ENCODE peak calls at places on chromosome 11, in nine cellular contexts. V, P, Z, Y, E, Q, W, J and U are unnamed samples.

GRCh38 chr11:67585911-67586310 is 2.3 kb downstream of the GSTP1 start:
- DNase-seq in J (no peak), Y (no peak), Z (no peak), V (no peak), E (no peak), W (no peak), P (no peak), Q (no peak), U (no peak)

GRCh38 chr11:122146475-122146874 is 30.5 kb upstream of the BLID start:
- DNase-seq in W (peak), V (no peak), Z (no peak), Q (no peak), J (no peak), E (no peak), P (no peak), Y (no peak), U (no peak)

GRCh38 chr11:129372609-129373488 is 2.8 kb upstream of the BARX2 start:
- DNase-seq in E (peak), Q (no peak), P (no peak), Z (no peak), Y (no peak), J (no peak), W (no peak), V (no peak), U (no peak)

GRCh38 chr11:63017306-63017974 is 1.8 kb upstream of the SLC22A8 start:
- DNase-seq in W (no peak), V (no peak), Q (no peak), Z (no peak), J (no peak), E (no peak), Y (no peak), P (no peak), U (no peak)

GRCh38 chr11:20193307-20193706 is 33.0 kb upstream of the DBX1 start:
- DNase-seq in Y (no peak), P (no peak), J (no peak), Q (no peak), V (no peak), W (no peak), Z (no peak), E (no peak), U (no peak)

GRCh38 chr11:74142624-74143023 is 28.2 kb downstream of the C2CD3 start:
- DNase-seq in V (no peak), E (no peak), P (no peak), J (no peak), W (peak), Z (peak), Q (no peak), Y (no peak), U (no peak)

GRCh38 chr11:66121453-66121852 is 51.4 kb downstream of the PACS1 start:
- DNase-seq in W (no peak), V (no peak), Q (no peak), J (no peak), Y (no peak), E (no peak), P (no peak), Z (no peak), U (no peak)

GRCh38 chr11:110856993-110857812 is 145.0 kb upstream of the ARHGAP20 start:
- DNase-seq in Q (no peak), J (peak), V (no peak), Y (peak), E (no peak), Z (peak), P (no peak), W (no peak), U (no peak)

GRCh38 chr11:112752563-112752962 is 208.7 kb upstream of the NCAM1 start:
- DNase-seq in P (no peak), Y (no peak), Z (no peak), Q (no peak), E (no peak), V (no peak), J (no peak), W (no peak), U (no peak)

GRCh38 chr11:91857194-91857593 is 367.4 kb upstream of the FAT3 start:
- DNase-seq in V (no peak), Z (no peak), Y (no peak), W (peak), J (peak), P (no peak), Q (no peak), E (no peak), U (no peak)

GRCh38 chr11:120326228-120326627 is 1.1 kb downstream of the TLCD5 start:
- DNase-seq in V (no peak), Y (no peak), W (no peak), J (peak), P (no peak), E (no peak), Z (peak), Q (no peak), U (no peak)

GRCh38 chr11:1888811-1889526 is 2.7 kb downstream of the PRR33 start:
- DNase-seq in P (no peak), J (no peak), W (no peak), V (no peak), Y (no peak), E (peak), Z (no peak), Q (no peak), U (peak)

GRCh38 chr11:92852946-92853345 is 116.5 kb upstream of the MTNR1B start:
- DNase-seq in Y (no peak), V (no peak), Z (no peak), P (no peak), J (no peak), E (peak), Q (no peak), W (peak), U (no peak)

GRCh38 chr11:9760180-9760550 is 96.3 kb downstream of the SWAP70 start:
- DNase-seq in J (peak), V (no peak), W (no peak), P (no peak), Z (peak), E (peak), Y (no peak), Q (peak), U (no peak)

GRCh38 chr11:61482513-61482912 is 26.0 kb upstream of the LRRC10B start:
- DNase-seq in Q (no peak), E (no peak), Z (no peak), P (peak), V (no peak), Y (no peak), W (no peak), J (no peak), U (no peak)
- TF ChIP-seq CTCF in Q (peak), E (peak), Z (peak), P (peak), V (peak), Y (peak), W (peak), J (peak), U (peak)

DNA sequence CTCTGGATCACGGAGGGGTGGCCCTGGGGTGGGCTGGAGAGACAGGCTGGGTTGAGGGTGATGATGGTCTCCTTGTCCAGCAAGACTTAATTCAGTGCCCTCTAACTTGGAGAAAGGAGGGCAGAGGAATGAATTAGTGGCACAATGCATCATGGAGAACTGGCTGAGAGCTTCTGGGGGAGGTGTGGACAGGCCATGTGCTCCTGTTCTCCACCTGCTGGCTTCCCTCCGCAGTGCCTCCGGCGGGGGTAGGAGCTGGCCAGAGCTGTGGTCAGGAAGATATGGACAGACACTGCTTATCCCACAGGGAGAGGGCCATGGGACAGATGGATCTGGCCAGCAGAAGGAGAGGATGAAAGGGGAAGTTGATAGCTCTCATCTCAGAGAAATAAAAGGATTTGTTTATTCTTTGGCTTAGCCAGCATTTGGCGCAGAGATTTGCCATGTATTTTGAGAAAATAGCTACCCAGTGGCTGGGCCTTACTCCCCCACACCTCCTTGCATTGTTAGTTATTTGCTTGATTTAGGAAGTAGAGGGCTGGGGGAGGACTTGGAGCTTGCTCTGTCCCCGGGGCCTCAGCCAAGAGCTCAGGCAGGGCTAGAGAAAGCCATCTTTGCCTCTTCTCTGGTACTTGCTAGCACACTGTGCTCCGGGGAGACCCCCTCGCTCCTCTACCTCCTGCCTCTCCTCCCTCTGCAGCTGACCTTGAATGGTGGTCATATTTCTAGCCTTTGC is 93.2 kb downstream of the SCN3B start:
- DNase-seq in Q (peak), Z (peak), W (peak), P (no peak), V (no peak), E (no peak), Y (no peak), J (peak), U (no peak)
- TF ChIP-seq CTCF in Q (peak), Z (peak), W (peak), P (peak), V (no peak), E (no peak), Y (no peak), J (peak), U (no peak)

GRCh38 chr11:75403983-75404658 is 4.8 kb downstream of the RPS3 start:
- DNase-seq in Z (no peak), V (no peak), E (no peak), W (no peak), J (no peak), Q (no peak), Y (no peak), P (no peak), U (no peak)
- TF ChIP-seq CTCF in Z (no peak), V (no peak), E (no peak), W (no peak), J (no peak), Q (no peak), Y (no peak), P (no peak), U (no peak)

DNA sequence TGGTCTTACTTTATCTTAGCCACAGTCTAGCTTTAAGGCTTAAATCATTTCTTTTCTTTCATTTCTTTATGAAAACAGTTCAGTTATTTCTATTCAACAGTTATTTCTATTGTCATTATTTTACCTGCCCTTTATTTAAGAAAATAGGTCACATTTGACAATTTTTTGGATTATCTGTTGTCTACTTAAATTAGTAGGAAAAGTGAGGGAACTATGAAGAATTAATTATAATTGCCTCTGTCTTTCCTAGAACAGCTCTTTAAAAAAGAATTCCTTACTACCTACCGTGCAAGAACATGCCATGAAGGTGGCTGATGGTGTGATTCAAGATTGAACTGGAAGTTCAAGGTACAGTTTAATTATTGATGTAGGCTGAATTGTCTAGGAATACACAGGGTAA is at the start of gene OR4C6:
- DNase-seq in Z (no peak), V (no peak), Y (no peak), W (no peak), J (no peak), E (no peak), Q (no peak), P (no peak), U (no peak)
- TF ChIP-seq CTCF in Z (no peak), V (no peak), Y (no peak), W (no peak), J (no peak), E (no peak), Q (no peak), P (no peak), U (no peak)

GRCh38 chr11:75350743-75351540 is 519 bp downstream of the ARRB1 start:
- DNase-seq in W (peak), Z (no peak), V (no peak), J (no peak), Q (peak), P (no peak), Y (no peak), E (peak), U (peak)

GRCh38 chr11:75349540-75350116 is 1.8 kb downstream of the ARRB1 start:
- DNase-seq in V (no peak), J (no peak), Z (no peak), Y (no peak), P (no peak), Q (no peak), W (no peak), E (peak), U (peak)

GRCh38 chr11:75352417-75353206 is 1.2 kb upstream of the ARRB1 start:
- DNase-seq in Z (no peak), Q (peak), W (no peak), Y (no peak), V (no peak), E (peak), P (no peak), J (no peak), U (peak)

GRCh38 chr11:75350122-75350742 is 1.2 kb downstream of the ARRB1 start:
- DNase-seq in J (no peak), P (no peak), Z (no peak), Y (no peak), W (no peak), Q (no peak), V (no peak), E (no peak), U (no peak)

GRCh38 chr11:75351541-75352416 is at the start of gene ARRB1:
- DNase-seq in P (peak), W (no peak), Z (no peak), E (peak), Q (peak), J (peak), V (no peak), Y (no peak), U (peak)
- TF ChIP-seq CTCF in P (no peak), W (peak), Z (no peak), E (no peak), Q (no peak), J (no peak), V (no peak), Y (no peak), U (peak)

GRCh38 chr11:597166-597725 is 18.5 kb downstream of the IRF7 start:
- DNase-seq in W (no peak), Y (no peak), J (no peak), E (no peak), Z (no peak), Q (no peak), P (no peak), V (no peak), U (no peak)

GRCh38 chr11:593347-593746 is 17.1 kb downstream of the PHRF1 start:
- DNase-seq in Y (no peak), E (no peak), W (no peak), J (no peak), Z (no peak), Q (no peak), V (no peak), P (no peak), U (no peak)

GRCh38 chr11:592918-593317 is 16.6 kb downstream of the PHRF1 start:
- DNase-seq in E (no peak), J (no peak), Q (no peak), Z (no peak), V (no peak), Y (no peak), P (no peak), W (no peak), U (no peak)

GRCh38 chr11:596374-596773 is 19.4 kb downstream of the IRF7 start:
- DNase-seq in V (no peak), J (no peak), Y (no peak), Q (no peak), P (no peak), E (no peak), W (no peak), Z (no peak), U (no peak)

GRCh38 chr11:595400-595799 is 19.1 kb downstream of the PHRF1 start:
- DNase-seq in Z (no peak), W (no peak), E (no peak), Q (no peak), V (no peak), J (no peak), Y (no peak), P (no peak), U (no peak)
- TF ChIP-seq CTCF in Z (no peak), W (no peak), E (no peak), Q (no peak), V (no peak), J (no peak), Y (no peak), P (no peak), U (no peak)

DNA sequence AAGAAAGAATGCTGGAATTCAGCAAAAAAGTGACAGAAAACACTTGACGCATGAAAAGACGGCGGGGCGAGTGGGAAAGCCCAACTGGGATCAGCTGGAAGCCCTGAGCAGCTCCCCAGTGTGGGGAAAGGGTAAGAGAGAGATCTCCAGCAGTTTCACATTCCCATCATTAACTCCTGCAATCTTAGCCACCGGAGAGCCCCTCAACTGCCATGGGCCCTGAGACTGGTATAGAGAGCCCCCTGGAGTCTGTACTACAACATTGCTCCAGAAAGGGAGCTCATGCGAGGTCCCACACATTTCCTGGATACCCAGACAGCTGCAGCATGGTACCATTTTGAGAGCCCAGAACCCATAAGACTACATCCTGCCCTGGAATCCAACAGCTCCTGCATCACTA is 31.1 kb downstream of the MRGPRX4 start:
- DNase-seq in Z (peak), V (no peak), Q (no peak), W (peak), P (peak), E (no peak), J (peak), Y (no peak), U (no peak)
- TF ChIP-seq CTCF in Z (peak), V (peak), Q (no peak), W (peak), P (peak), E (peak), J (peak), Y (peak), U (no peak)

GRCh38 chr11:48307760-48308386 is 1.9 kb downstream of the OR4S1 start:
- DNase-seq in W (peak), V (peak), Q (peak), P (peak), Z (peak), Y (no peak), J (peak), E (no peak), U (no peak)
- TF ChIP-seq CTCF in W (peak), V (peak), Q (peak), P (peak), Z (peak), Y (peak), J (peak), E (peak), U (peak)

GRCh38 chr11:82771781-82772180 is 38.1 kb upstream of the FAM181B start:
- DNase-seq in W (peak), E (no peak), P (no peak), Y (no peak), Z (no peak), J (no peak), Q (no peak), V (no peak), U (no peak)

GRCh38 chr11:82775218-82775617 is 41.6 kb upstream of the FAM181B start:
- DNase-seq in P (no peak), V (no peak), Y (no peak), Z (no peak), Q (no peak), W (no peak), J (no peak), E (no peak), U (no peak)

GRCh38 chr11:82776377-82776776 is 42.7 kb upstream of the FAM181B start:
- DNase-seq in Y (no peak), J (no peak), V (no peak), P (no peak), Z (peak), Q (no peak), E (no peak), W (no peak), U (no peak)

GRCh38 chr11:82775736-82776346 is 42.2 kb upstream of the FAM181B start:
- DNase-seq in Q (no peak), Z (peak), W (peak), E (no peak), Y (no peak), P (peak), J (peak), V (peak), U (no peak)
- TF ChIP-seq CTCF in Q (peak), Z (peak), W (peak), E (peak), Y (peak), P (peak), J (peak), V (peak), U (peak)